ENCODE peak calls at places on chromosomes 7 and 10, in five cellular contexts. One of them, this sample, is unnamed.

GRCh38 chr10:13555884-13556529 is 27.2 kb upstream of the BEND7 start:
- DNase-seq in transverse colon: no peak
- DNase-seq in endothelial cell of umbilical vein: no peak
- DNase-seq in thyroid gland: peak
- DNase-seq in H1: no peak
- DNase-seq in this sample: no peak

GRCh38 chr10:27461312-27461711 is 42.8 kb upstream of the RAB18 start:
- DNase-seq in H1: no peak
- DNase-seq in transverse colon: no peak
- DNase-seq in thyroid gland: no peak
- DNase-seq in endothelial cell of umbilical vein: no peak
- DNase-seq in this sample: no peak

GRCh38 chr10:129719889-129720590 is 244.0 kb downstream of the EBF3 start:
- DNase-seq in H1: no peak
- DNase-seq in transverse colon: no peak
- DNase-seq in thyroid gland: no peak
- DNase-seq in endothelial cell of umbilical vein: no peak
- DNase-seq in this sample: no peak

GRCh38 chr10:93695720-93696119 is 6.7 kb downstream of the FRA10AC1 start:
- DNase-seq in transverse colon: no peak
- DNase-seq in H1: no peak
- DNase-seq in thyroid gland: no peak
- DNase-seq in endothelial cell of umbilical vein: no peak
- DNase-seq in this sample: no peak

GRCh38 chr10:68052463-68052862 is 22.6 kb downstream of the HERC4 start:
- DNase-seq in thyroid gland: no peak
- DNase-seq in transverse colon: no peak
- DNase-seq in H1: no peak
- DNase-seq in endothelial cell of umbilical vein: no peak
- DNase-seq in this sample: no peak

GRCh38 chr7:95357623-95358022 is 33.3 kb upstream of the PON1 start:
- DNase-seq in transverse colon: no peak
- DNase-seq in thyroid gland: no peak
- DNase-seq in H1: no peak
- DNase-seq in endothelial cell of umbilical vein: no peak
- DNase-seq in this sample: no peak

GRCh38 chr7:150341263-150342118 is at the start of gene RARRES2:
- DNase-seq in transverse colon: peak
- DNase-seq in endothelial cell of umbilical vein: no peak
- DNase-seq in H1: peak
- DNase-seq in thyroid gland: peak
- DNase-seq in this sample: peak

GRCh38 chr10:62961951-62962523 is 145.9 kb upstream of the EGR2 start:
- DNase-seq in transverse colon: no peak
- DNase-seq in H1: no peak
- DNase-seq in endothelial cell of umbilical vein: no peak
- DNase-seq in thyroid gland: no peak
- DNase-seq in this sample: no peak

GRCh38 chr10:102033787-102034186 is 22.2 kb downstream of the ARMH3 start:
- DNase-seq in transverse colon: no peak
- DNase-seq in endothelial cell of umbilical vein: no peak
- DNase-seq in H1: no peak
- DNase-seq in thyroid gland: no peak
- DNase-seq in this sample: no peak

GRCh38 chr7:127976056-127976455 is 55.2 kb downstream of the LRRC4 start:
- DNase-seq in H1: no peak
- DNase-seq in thyroid gland: no peak
- DNase-seq in transverse colon: no peak
- DNase-seq in endothelial cell of umbilical vein: no peak
- DNase-seq in this sample: peak

GRCh38 chr7:7799138-7799537 is 80.7 kb upstream of the RPA3 start:
- DNase-seq in endothelial cell of umbilical vein: peak
- DNase-seq in H1: no peak
- DNase-seq in transverse colon: no peak
- DNase-seq in thyroid gland: no peak
- DNase-seq in this sample: peak

DNA sequence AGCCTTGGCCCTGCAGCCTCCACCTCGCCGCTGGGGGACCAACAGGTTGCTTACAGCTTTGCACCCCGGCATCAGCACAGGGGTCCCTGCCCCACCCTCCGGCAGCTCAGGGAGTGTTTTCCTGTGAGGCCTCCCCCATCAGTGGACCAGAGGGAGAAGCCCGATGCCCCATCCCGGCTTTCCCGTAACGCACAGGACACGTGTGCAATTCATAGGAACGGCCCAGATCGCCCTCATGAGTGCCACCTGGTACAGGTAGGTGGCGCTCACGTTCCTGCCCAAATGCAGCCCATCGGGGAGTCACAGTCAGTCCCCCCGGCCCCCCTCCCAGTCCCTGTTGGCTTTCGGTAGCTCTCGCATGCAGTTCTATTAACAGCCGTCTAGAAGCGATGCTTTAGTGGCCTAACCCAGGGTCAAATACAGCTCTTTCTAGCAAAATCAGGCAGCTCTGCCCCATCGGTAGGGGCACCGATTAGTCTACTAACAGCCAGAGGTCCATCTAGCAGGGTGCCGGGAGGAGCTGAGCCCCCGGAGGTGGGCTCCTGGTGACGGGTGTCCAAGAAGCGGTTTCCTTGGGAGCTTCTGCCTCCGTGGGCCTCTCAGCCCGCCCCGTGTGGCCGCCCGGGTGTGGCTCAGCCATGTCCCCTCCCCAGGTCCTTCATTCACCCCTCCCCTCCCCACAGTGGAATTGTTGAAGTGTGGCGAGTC is 48.4 kb upstream of the GTF2IRD1 start:
- DNase-seq in transverse colon: no peak
- DNase-seq in H1: peak
- DNase-seq in endothelial cell of umbilical vein: no peak
- DNase-seq in thyroid gland: peak
- DNase-seq in this sample: no peak
- TF ChIP-seq POLR2A in transverse colon: no peak
- TF ChIP-seq POLR2A in H1: no peak
- TF ChIP-seq POLR2A in endothelial cell of umbilical vein: no peak
- TF ChIP-seq POLR2A in thyroid gland: no peak
- TF ChIP-seq POLR2A in this sample: no peak

DNA sequence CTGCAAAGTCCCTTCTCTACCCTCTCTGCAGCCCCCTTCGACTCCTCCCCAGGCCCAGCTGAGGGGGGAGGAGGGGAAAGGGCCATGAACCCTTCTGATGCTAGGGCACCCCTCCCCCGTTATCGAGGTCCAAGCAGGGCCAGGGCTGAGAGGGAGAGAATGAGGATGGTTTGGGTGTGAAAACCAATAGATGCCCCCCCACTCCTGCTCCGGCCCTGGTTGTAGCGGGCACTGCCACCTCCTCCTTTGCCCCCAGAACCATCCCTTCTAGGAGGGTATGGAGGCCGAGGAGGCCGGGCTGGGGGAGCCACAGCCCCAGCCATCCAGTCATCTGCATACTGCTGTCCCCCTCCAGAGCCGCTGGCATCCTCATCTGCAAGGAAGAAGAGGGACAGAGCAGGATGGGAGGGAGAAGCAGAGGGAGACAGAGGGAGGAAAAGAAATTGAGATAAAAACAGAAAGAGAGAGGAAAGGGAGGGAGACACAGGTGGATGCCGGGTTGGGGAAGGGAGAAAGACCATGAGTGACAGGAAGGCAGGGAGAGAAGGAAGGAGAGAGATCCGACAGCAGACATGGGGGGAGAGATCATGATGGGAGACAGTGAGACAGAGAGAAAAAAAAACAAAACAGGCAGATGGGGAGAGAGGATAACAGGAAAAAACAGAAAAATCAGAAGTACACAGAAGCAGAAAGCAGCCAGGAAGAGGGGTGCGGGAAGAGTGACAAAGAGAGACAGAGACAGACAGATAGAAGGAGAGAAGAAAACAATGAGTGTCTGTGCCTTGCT is 1.9 kb upstream of the GAL3ST4 start:
- DNase-seq in H1: no peak
- DNase-seq in endothelial cell of umbilical vein: no peak
- DNase-seq in thyroid gland: no peak
- DNase-seq in transverse colon: no peak
- DNase-seq in this sample: no peak
- H3K4me3 ChIP-seq in H1: no peak
- H3K4me3 ChIP-seq in endothelial cell of umbilical vein: no peak
- H3K4me3 ChIP-seq in thyroid gland: no peak
- H3K4me3 ChIP-seq in transverse colon: no peak
- H3K4me3 ChIP-seq in this sample: no peak

DNA sequence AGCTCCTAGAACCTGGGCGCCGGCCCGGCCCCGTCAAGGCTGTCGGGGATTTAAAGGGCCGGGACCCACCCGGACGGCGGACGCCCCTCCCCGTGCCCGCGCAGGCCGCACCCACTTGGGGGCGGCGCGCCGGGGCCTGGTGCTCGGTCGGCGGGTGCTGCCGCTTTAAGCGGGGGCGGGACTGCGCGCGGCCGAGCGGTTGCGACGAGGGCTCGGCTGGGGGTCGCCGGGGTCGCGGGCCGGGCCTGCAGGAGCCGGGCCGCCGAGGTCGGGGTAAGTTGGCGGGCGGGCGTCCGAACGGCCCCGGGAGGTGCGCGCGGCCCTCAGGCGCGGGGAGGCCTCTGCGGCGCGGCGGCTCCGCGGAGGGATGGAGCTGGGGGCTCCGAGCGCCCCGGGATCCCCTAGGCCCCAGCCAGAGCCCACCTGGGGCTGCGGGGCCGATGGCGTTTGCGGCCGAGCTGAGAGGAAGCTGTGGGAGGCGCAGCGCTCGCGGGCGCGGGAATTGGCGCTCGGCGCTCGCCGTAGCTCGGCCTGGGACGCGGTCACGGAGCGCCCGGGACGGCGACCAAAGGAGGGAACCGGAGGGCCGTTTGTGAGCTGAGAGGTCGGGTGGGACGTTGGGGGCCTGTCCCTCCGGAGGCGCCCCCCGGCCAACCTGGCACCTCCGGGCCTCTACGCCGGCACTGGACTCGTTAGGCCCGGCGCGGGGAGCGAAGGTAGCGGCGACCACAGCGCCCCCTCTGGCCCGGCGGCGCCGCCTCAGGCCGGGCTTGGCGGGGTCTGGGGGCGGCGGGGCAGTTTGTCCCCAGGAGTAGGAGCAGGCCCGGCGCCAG is at the start of gene TRRAP:
- DNase-seq in transverse colon: peak
- DNase-seq in H1: peak
- DNase-seq in endothelial cell of umbilical vein: peak
- DNase-seq in thyroid gland: peak
- DNase-seq in this sample: peak
- TF ChIP-seq POLR2A in transverse colon: peak
- TF ChIP-seq POLR2A in H1: peak
- TF ChIP-seq POLR2A in endothelial cell of umbilical vein: peak
- TF ChIP-seq POLR2A in thyroid gland: no peak
- TF ChIP-seq POLR2A in this sample: peak

GRCh38 chr7:105920766-105921165 is 42.3 kb upstream of the CDHR3 start:
- DNase-seq in thyroid gland: no peak
- DNase-seq in H1: no peak
- DNase-seq in endothelial cell of umbilical vein: no peak
- DNase-seq in transverse colon: no peak
- DNase-seq in this sample: no peak

GRCh38 chr7:105926131-105926530 is 36.9 kb upstream of the CDHR3 start:
- DNase-seq in H1: no peak
- DNase-seq in transverse colon: no peak
- DNase-seq in thyroid gland: peak
- DNase-seq in endothelial cell of umbilical vein: no peak
- DNase-seq in this sample: no peak

DNA sequence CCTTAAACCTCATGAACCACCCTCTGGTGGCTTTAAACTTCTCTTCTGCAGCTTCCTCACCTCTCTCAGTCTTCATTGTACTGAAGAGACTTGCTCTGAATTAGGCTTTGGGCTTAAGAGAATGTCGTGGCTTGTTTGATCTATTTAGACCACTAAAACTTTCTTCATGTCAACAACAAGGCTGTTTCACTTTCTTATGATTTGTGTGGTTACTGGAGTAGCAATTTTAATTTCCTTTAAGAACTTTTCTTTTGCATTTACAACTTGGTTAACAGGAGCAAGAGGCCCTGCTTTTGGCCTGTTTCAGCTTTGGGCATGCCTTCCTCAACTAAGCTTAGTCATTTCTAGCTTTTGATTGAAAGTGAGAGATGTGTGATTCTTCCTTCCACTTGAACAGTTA is 38.1 kb upstream of the CDHR3 start:
- DNase-seq in H1: no peak
- DNase-seq in transverse colon: no peak
- DNase-seq in thyroid gland: no peak
- DNase-seq in endothelial cell of umbilical vein: no peak
- DNase-seq in this sample: no peak
- H3K4me3 ChIP-seq in H1: no peak
- H3K4me3 ChIP-seq in transverse colon: no peak
- H3K4me3 ChIP-seq in thyroid gland: no peak
- H3K4me3 ChIP-seq in endothelial cell of umbilical vein: no peak
- H3K4me3 ChIP-seq in this sample: no peak